ENCODE peak calls at places on chromosomes 13 and 19, in four cellular contexts. P, J, I and C are unnamed samples.

GRCh38 chr13:43878897-43879322 is 630 bp downstream of the CCDC122 start:
- DNase-seq in P (no peak), J (no peak), I (peak), C (no peak)

GRCh38 chr19:3304871-3305423 is 61.4 kb upstream of the NFIC start:
- DNase-seq in P (peak), J (no peak), I (peak), C (peak)

GRCh38 chr19:35518313-35518712 is 4.9 kb upstream of the DMKN start:
- DNase-seq in P (no peak), J (no peak), I (no peak), C (no peak)

GRCh38 chr13:25064396-25064795 is 31.5 kb upstream of the PABPC3 start:
- DNase-seq in P (no peak), J (no peak), I (peak), C (no peak)

GRCh38 chr13:48210178-48210577 is 22.8 kb upstream of the ITM2B start:
- DNase-seq in P (no peak), J (no peak), I (no peak), C (no peak)

GRCh38 chr13:23506821-23507210 is 63.4 kb upstream of the TNFRSF19 start:
- DNase-seq in P (peak), J (no peak), I (no peak), C (no peak)

GRCh38 chr13:49563513-49563912 is 21.8 kb downstream of the RCBTB1 start:
- DNase-seq in P (no peak), J (no peak), I (no peak), C (no peak)

GRCh38 chr13:33487575-33488243 is 202.2 kb upstream of the STARD13 start:
- DNase-seq in P (no peak), J (no peak), I (peak), C (no peak)

GRCh38 chr19:53157601-53158000 is 1.3 kb downstream of the ZNF347 start:
- DNase-seq in P (peak), J (no peak), I (no peak), C (no peak)

GRCh38 chr19:17874423-17875135 is 2.8 kb downstream of the SLC5A5 start:
- DNase-seq in P (peak), J (no peak), I (no peak), C (no peak)

GRCh38 chr19:10086904-10087256 is 763 bp downstream of the SHFL start:
- DNase-seq in P (no peak), J (no peak), I (no peak), C (no peak)

GRCh38 chr13:33150146-33150545 is 133.9 kb downstream of the KL start:
- DNase-seq in P (no peak), J (no peak), I (peak), C (no peak)

GRCh38 chr19:14114854-14115253 is 2.7 kb downstream of the PRKACA start:
- DNase-seq in P (peak), J (no peak), I (peak), C (no peak)

GRCh38 chr13:30572859-30573275 is 44.9 kb upstream of the USPL1 start:
- DNase-seq in P (peak), J (no peak), I (no peak), C (no peak)

GRCh38 chr13:111597041-111598017 is 276.9 kb downstream of the TEX29 start:
- DNase-seq in P (no peak), J (no peak), I (peak), C (no peak)

GRCh38 chr19:7874080-7874856 is at the start of gene PRR36:
- DNase-seq in P (peak), J (no peak), I (peak), C (peak)

GRCh38 chr13:27375686-27376326 is 48.6 kb upstream of the GTF3A start:
- DNase-seq in P (peak), J (no peak), I (peak), C (peak)

GRCh38 chr13:37058801-37059135 is 720 bp downstream of the SUPT20H start:
- DNase-seq in P (peak), J (no peak), I (peak), C (no peak)

GRCh38 chr13:114166381-114167131 is 12.5 kb upstream of the CFAP97D2 start:
- DNase-seq in P (peak), J (no peak), I (no peak), C (peak)

GRCh38 chr13:64551755-64552154 is 2678.4 kb downstream of the PCDH9 start:
- DNase-seq in P (no peak), J (no peak), I (peak), C (no peak)

GRCh38 chr19:44824758-44825157 is 15.9 kb downstream of the BCAM start:
- DNase-seq in P (no peak), J (no peak), I (peak), C (peak)

GRCh38 chr19:14305706-14306105 is 75.5 kb upstream of the ADGRE5 start:
- DNase-seq in P (no peak), J (no peak), I (no peak), C (no peak)

GRCh38 chr13:98581971-98582702 is 5.2 kb upstream of the STK24 start:
- DNase-seq in P (no peak), J (peak), I (no peak), C (peak)

GRCh38 chr19:48342414-48342738 is 17.0 kb downstream of the EMP3 start:
- DNase-seq in P (no peak), J (no peak), I (no peak), C (no peak)

GRCh38 chr13:72562686-72563085 is 164.7 kb downstream of the MZT1 start:
- DNase-seq in P (no peak), J (no peak), I (no peak), C (no peak)